ENCODE peak calls at places on chromosome 13, in seven cellular contexts. One of them, this sample, is unnamed.

GRCh38 chr13:65585346-65585745 is 1644.8 kb downstream of the PCDH9 start:
- DNase-seq in endothelial cell: no peak
- DNase-seq in PC-3: no peak
- DNase-seq in ACHN: no peak
- DNase-seq in stimulated activated CD4-positive, alpha-beta T cell treated with anti-CD3 and anti-CD28 coated beads, Interleukin-1b, Interleukin-23, amount 100 ng/mL, for 24 hours: no peak
- DNase-seq in GM03348: no peak
- DNase-seq in NCI-H446: no peak
- DNase-seq in this sample: no peak

GRCh38 chr13:48531416-48532145 is 1.3 kb downstream of the RCBTB2 start:
- DNase-seq in endothelial cell: no peak
- DNase-seq in PC-3: no peak
- DNase-seq in ACHN: no peak
- DNase-seq in stimulated activated CD4-positive, alpha-beta T cell treated with anti-CD3 and anti-CD28 coated beads, Interleukin-1b, Interleukin-23, amount 100 ng/mL, for 24 hours: no peak
- DNase-seq in GM03348: peak
- DNase-seq in NCI-H446: no peak
- DNase-seq in this sample: no peak

GRCh38 chr13:44365008-44365407 is 8.6 kb upstream of the SERP2 start:
- DNase-seq in endothelial cell: no peak
- DNase-seq in PC-3: no peak
- DNase-seq in ACHN: no peak
- DNase-seq in stimulated activated CD4-positive, alpha-beta T cell treated with anti-CD3 and anti-CD28 coated beads, Interleukin-1b, Interleukin-23, amount 100 ng/mL, for 24 hours: no peak
- DNase-seq in GM03348: peak
- DNase-seq in NCI-H446: no peak
- DNase-seq in this sample: no peak

GRCh38 chr13:39419866-39420265 is 183.1 kb downstream of the LHFPL6 start:
- DNase-seq in endothelial cell: no peak
- DNase-seq in PC-3: no peak
- DNase-seq in ACHN: no peak
- DNase-seq in stimulated activated CD4-positive, alpha-beta T cell treated with anti-CD3 and anti-CD28 coated beads, Interleukin-1b, Interleukin-23, amount 100 ng/mL, for 24 hours: no peak
- DNase-seq in GM03348: no peak
- DNase-seq in NCI-H446: no peak
- DNase-seq in this sample: no peak

GRCh38 chr13:73998631-73999030 is 135.6 kb downstream of the KLF12 start:
- DNase-seq in endothelial cell: no peak
- DNase-seq in PC-3: no peak
- DNase-seq in ACHN: no peak
- DNase-seq in stimulated activated CD4-positive, alpha-beta T cell treated with anti-CD3 and anti-CD28 coated beads, Interleukin-1b, Interleukin-23, amount 100 ng/mL, for 24 hours: no peak
- DNase-seq in GM03348: no peak
- DNase-seq in NCI-H446: no peak
- DNase-seq in this sample: no peak

GRCh38 chr13:97506511-97506910 is 72.5 kb downstream of the RAP2A start:
- DNase-seq in endothelial cell: no peak
- DNase-seq in PC-3: no peak
- DNase-seq in ACHN: no peak
- DNase-seq in stimulated activated CD4-positive, alpha-beta T cell treated with anti-CD3 and anti-CD28 coated beads, Interleukin-1b, Interleukin-23, amount 100 ng/mL, for 24 hours: no peak
- DNase-seq in GM03348: no peak
- DNase-seq in NCI-H446: no peak
- DNase-seq in this sample: no peak

GRCh38 chr13:27745301-27745700 is 47.0 kb upstream of the GSX1 start:
- DNase-seq in endothelial cell: no peak
- DNase-seq in PC-3: no peak
- DNase-seq in ACHN: no peak
- DNase-seq in stimulated activated CD4-positive, alpha-beta T cell treated with anti-CD3 and anti-CD28 coated beads, Interleukin-1b, Interleukin-23, amount 100 ng/mL, for 24 hours: no peak
- DNase-seq in GM03348: no peak
- DNase-seq in NCI-H446: no peak
- DNase-seq in this sample: no peak

GRCh38 chr13:98397861-98398260 is 179.0 kb downstream of the STK24 start:
- DNase-seq in endothelial cell: no peak
- DNase-seq in PC-3: no peak
- DNase-seq in ACHN: no peak
- DNase-seq in stimulated activated CD4-positive, alpha-beta T cell treated with anti-CD3 and anti-CD28 coated beads, Interleukin-1b, Interleukin-23, amount 100 ng/mL, for 24 hours: no peak
- DNase-seq in GM03348: no peak
- DNase-seq in NCI-H446: no peak
- DNase-seq in this sample: no peak

GRCh38 chr13:75195479-75196111 is 286.4 kb downstream of the TBC1D4 start:
- DNase-seq in endothelial cell: no peak
- DNase-seq in PC-3: no peak
- DNase-seq in ACHN: no peak
- DNase-seq in stimulated activated CD4-positive, alpha-beta T cell treated with anti-CD3 and anti-CD28 coated beads, Interleukin-1b, Interleukin-23, amount 100 ng/mL, for 24 hours: no peak
- DNase-seq in GM03348: no peak
- DNase-seq in NCI-H446: no peak
- DNase-seq in this sample: peak

GRCh38 chr13:41137241-41137640 is 4.6 kb upstream of the KBTBD6 start:
- DNase-seq in endothelial cell: no peak
- DNase-seq in PC-3: peak
- DNase-seq in ACHN: no peak
- DNase-seq in stimulated activated CD4-positive, alpha-beta T cell treated with anti-CD3 and anti-CD28 coated beads, Interleukin-1b, Interleukin-23, amount 100 ng/mL, for 24 hours: no peak
- DNase-seq in GM03348: no peak
- DNase-seq in NCI-H446: no peak
- DNase-seq in this sample: no peak

GRCh38 chr13:104980571-104980970 is 1554.9 kb downstream of the EFNB2 start:
- DNase-seq in endothelial cell: no peak
- DNase-seq in PC-3: no peak
- DNase-seq in ACHN: no peak
- DNase-seq in stimulated activated CD4-positive, alpha-beta T cell treated with anti-CD3 and anti-CD28 coated beads, Interleukin-1b, Interleukin-23, amount 100 ng/mL, for 24 hours: no peak
- DNase-seq in GM03348: no peak
- DNase-seq in NCI-H446: no peak
- DNase-seq in this sample: no peak

GRCh38 chr13:45851171-45851889 is at the start of gene SIAH3:
- DNase-seq in endothelial cell: no peak
- DNase-seq in PC-3: no peak
- DNase-seq in ACHN: no peak
- DNase-seq in stimulated activated CD4-positive, alpha-beta T cell treated with anti-CD3 and anti-CD28 coated beads, Interleukin-1b, Interleukin-23, amount 100 ng/mL, for 24 hours: no peak
- DNase-seq in GM03348: no peak
- DNase-seq in NCI-H446: no peak
- DNase-seq in this sample: no peak

GRCh38 chr13:50323440-50324070 is 308.3 kb downstream of the KCNRG start:
- DNase-seq in endothelial cell: no peak
- DNase-seq in PC-3: peak
- DNase-seq in ACHN: peak
- DNase-seq in stimulated activated CD4-positive, alpha-beta T cell treated with anti-CD3 and anti-CD28 coated beads, Interleukin-1b, Interleukin-23, amount 100 ng/mL, for 24 hours: no peak
- DNase-seq in GM03348: peak
- DNase-seq in NCI-H446: no peak
- DNase-seq in this sample: no peak

GRCh38 chr13:75226092-75226491 is 255.9 kb downstream of the TBC1D4 start:
- DNase-seq in endothelial cell: no peak
- DNase-seq in PC-3: peak
- DNase-seq in ACHN: peak
- DNase-seq in stimulated activated CD4-positive, alpha-beta T cell treated with anti-CD3 and anti-CD28 coated beads, Interleukin-1b, Interleukin-23, amount 100 ng/mL, for 24 hours: no peak
- DNase-seq in GM03348: no peak
- DNase-seq in NCI-H446: no peak
- DNase-seq in this sample: no peak

GRCh38 chr13:102100234-102100633 is 301.6 kb downstream of the FGF14 start:
- DNase-seq in endothelial cell: no peak
- DNase-seq in PC-3: no peak
- DNase-seq in ACHN: no peak
- DNase-seq in stimulated activated CD4-positive, alpha-beta T cell treated with anti-CD3 and anti-CD28 coated beads, Interleukin-1b, Interleukin-23, amount 100 ng/mL, for 24 hours: no peak
- DNase-seq in GM03348: no peak
- DNase-seq in NCI-H446: no peak
- DNase-seq in this sample: no peak

GRCh38 chr13:77215543-77215942 is 111.4 kb downstream of the MYCBP2 start:
- DNase-seq in endothelial cell: no peak
- DNase-seq in PC-3: no peak
- DNase-seq in ACHN: no peak
- DNase-seq in stimulated activated CD4-positive, alpha-beta T cell treated with anti-CD3 and anti-CD28 coated beads, Interleukin-1b, Interleukin-23, amount 100 ng/mL, for 24 hours: no peak
- DNase-seq in GM03348: no peak
- DNase-seq in NCI-H446: no peak
- DNase-seq in this sample: no peak

This sample was measured in neural crest cell.